ENCODE peak calls at places on chromosomes 2 and 18, in six cellular contexts. I, H, Y, W, L and E are unnamed samples.

GRCh38 chr2:230575640-230576324 is 136.9 kb upstream of the CAB39 start:
- DNase-seq in I (no peak), H (no peak), Y (no peak), W (no peak), L (peak), E (no peak)

GRCh38 chr2:69253033-69253535 is 133.9 kb downstream of the GFPT1 start:
- DNase-seq in H (no peak), W (no peak), Y (no peak), L (no peak), I (peak), E (no peak)

GRCh38 chr18:30683836-30684235 is 358.7 kb downstream of the DSC3 start:
- DNase-seq in I (no peak), W (no peak), Y (no peak), H (no peak), L (no peak), E (no peak)

GRCh38 chr18:67260841-67261240 is 255.7 kb downstream of the DSEL start:
- DNase-seq in W (no peak), H (no peak), L (no peak), Y (no peak), I (no peak), E (no peak)

GRCh38 chr2:240817496-240818292 is 2.3 kb downstream of the KIF1A start:
- DNase-seq in Y (no peak), W (no peak), I (no peak), L (no peak), H (no peak), E (no peak)

GRCh38 chr2:40164736-40165502 is 287.0 kb downstream of the SLC8A1 start:
- DNase-seq in I (peak), W (no peak), H (no peak), Y (no peak), L (no peak), E (no peak)

GRCh38 chr18:75923169-75923568 is 495.7 kb upstream of the SMIM21 start:
- DNase-seq in W (no peak), I (peak), Y (peak), L (no peak), H (no peak), E (no peak)

GRCh38 chr2:26848336-26849055 is 564 bp downstream of the DPYSL5 start:
- DNase-seq in I (no peak), Y (peak), H (no peak), W (peak), L (no peak), E (no peak)

GRCh38 chr18:70374154-70374553 is 85.3 kb downstream of the SOCS6 start:
- DNase-seq in Y (no peak), W (no peak), I (no peak), L (no peak), H (no peak), E (no peak)

GRCh38 chr2:229675569-229675968 is 38.8 kb downstream of the DNER start:
- DNase-seq in L (no peak), W (no peak), I (no peak), H (no peak), Y (no peak), E (no peak)

GRCh38 chr2:71736986-71737385 is 283.6 kb downstream of the DYSF start:
- DNase-seq in W (no peak), L (no peak), I (no peak), H (no peak), Y (peak), E (no peak)

GRCh38 chr2:48694143-48694542 is 61.4 kb downstream of the LHCGR start:
- DNase-seq in L (no peak), Y (no peak), H (no peak), W (no peak), I (peak), E (no peak)

GRCh38 chr2:225055714-225056113 is 13.4 kb upstream of the DOCK10 start:
- DNase-seq in W (no peak), L (no peak), I (no peak), H (no peak), Y (no peak), E (no peak)

GRCh38 chr2:2992622-2993021 is 385.0 kb downstream of the EIPR1 start:
- DNase-seq in W (no peak), Y (no peak), I (no peak), H (no peak), L (no peak), E (no peak)

GRCh38 chr2:147989809-147990403 is 30.6 kb downstream of the ORC4 start:
- DNase-seq in Y (no peak), I (peak), L (no peak), H (peak), W (no peak), E (no peak)

GRCh38 chr2:199379251-199379650 is 78.5 kb downstream of the SATB2 start:
- DNase-seq in H (peak), L (no peak), Y (no peak), W (no peak), I (peak), E (no peak)

GRCh38 chr2:228072669-228073068 is 108.8 kb downstream of the SPHKAP start:
- DNase-seq in W (no peak), Y (no peak), H (no peak), L (no peak), I (no peak), E (no peak)